ENCODE peak calls at places on chromosomes 16 and 17, in eight cellular contexts. Y is CD4-positive, alpha-beta T cell; C is neural crest cell; P is cardiac muscle cell; T is H9; K is endothelial cell; G is tibial nerve; D is fibroblast of pulmonary artery. J is an unnamed sample.

GRCh38 chr17:45852535-45853297 is 8.0 kb downstream of the SPPL2C start:
- DNase-seq in P (peak), Y (peak), K (peak), T (peak), D (peak), G (peak), C (peak), J (no peak)

GRCh38 chr17:66468241-66469087 is 166.1 kb downstream of the PRKCA start:
- DNase-seq in D (peak), T (no peak), G (no peak), P (peak), Y (no peak), K (no peak), C (no peak), J (no peak)

GRCh38 chr17:45170976-45171337 is 9.3 kb downstream of the HEXIM2 start:
- DNase-seq in T (peak), C (no peak), G (peak), P (peak), D (peak), K (no peak), Y (no peak), J (no peak)

GRCh38 chr17:11980813-11981212 is 16.5 kb downstream of the ZNF18 start:
- DNase-seq in C (no peak), K (no peak), D (peak), T (no peak), Y (no peak), P (peak), G (no peak), J (no peak)

GRCh38 chr16:87199901-87200300 is 117.3 kb downstream of the C16orf95 start:
- DNase-seq in P (no peak), D (no peak), Y (no peak), C (no peak), K (no peak), T (no peak), G (no peak), J (no peak)

GRCh38 chr17:80807882-80808281 is 183.8 kb upstream of the CHMP6 start:
- DNase-seq in Y (no peak), P (no peak), K (no peak), G (no peak), D (no peak), T (peak), C (no peak), J (no peak)

GRCh38 chr17:79954281-79955166 is 81.1 kb downstream of the TBC1D16 start:
- DNase-seq in D (no peak), P (no peak), T (peak), C (no peak), K (no peak), G (no peak), Y (no peak), J (no peak)

GRCh38 chr17:72145972-72146755 is 25.3 kb downstream of the SOX9 start:
- DNase-seq in D (no peak), P (no peak), Y (no peak), K (no peak), G (no peak), C (no peak), T (no peak), J (no peak)

GRCh38 chr17:44204453-44204882 is 4.8 kb upstream of the ATXN7L3 start:
- DNase-seq in Y (no peak), C (no peak), D (peak), K (no peak), G (no peak), T (no peak), P (peak), J (no peak)

GRCh38 chr16:55018881-55019280 is 88.2 kb downstream of the IRX5 start:
- DNase-seq in D (no peak), C (no peak), P (no peak), T (no peak), K (no peak), G (no peak), Y (no peak), J (no peak)

GRCh38 chr16:55019419-55020131 is 88.9 kb downstream of the IRX5 start:
- DNase-seq in T (no peak), G (no peak), Y (no peak), K (no peak), P (no peak), D (no peak), C (no peak), J (no peak)

GRCh38 chr16:55021595-55022475 is 91.2 kb downstream of the IRX5 start:
- DNase-seq in D (peak), Y (no peak), T (peak), G (no peak), K (peak), C (no peak), P (peak), J (no peak)
- TF ChIP-seq CTCF in D (peak), Y (no peak), T (peak), G (no peak), K (no peak), C (peak), P (peak), J (no peak)

GRCh38 chr16:11100239-11100750 is 155.7 kb downstream of the SOCS1 start:
- DNase-seq in C (no peak), T (peak), P (peak), G (peak), D (peak), Y (no peak), K (peak), J (no peak)
- TF ChIP-seq CTCF in C (no peak), T (peak), P (peak), G (no peak), D (peak), Y (no peak), K (no peak), J (no peak)

DNA sequence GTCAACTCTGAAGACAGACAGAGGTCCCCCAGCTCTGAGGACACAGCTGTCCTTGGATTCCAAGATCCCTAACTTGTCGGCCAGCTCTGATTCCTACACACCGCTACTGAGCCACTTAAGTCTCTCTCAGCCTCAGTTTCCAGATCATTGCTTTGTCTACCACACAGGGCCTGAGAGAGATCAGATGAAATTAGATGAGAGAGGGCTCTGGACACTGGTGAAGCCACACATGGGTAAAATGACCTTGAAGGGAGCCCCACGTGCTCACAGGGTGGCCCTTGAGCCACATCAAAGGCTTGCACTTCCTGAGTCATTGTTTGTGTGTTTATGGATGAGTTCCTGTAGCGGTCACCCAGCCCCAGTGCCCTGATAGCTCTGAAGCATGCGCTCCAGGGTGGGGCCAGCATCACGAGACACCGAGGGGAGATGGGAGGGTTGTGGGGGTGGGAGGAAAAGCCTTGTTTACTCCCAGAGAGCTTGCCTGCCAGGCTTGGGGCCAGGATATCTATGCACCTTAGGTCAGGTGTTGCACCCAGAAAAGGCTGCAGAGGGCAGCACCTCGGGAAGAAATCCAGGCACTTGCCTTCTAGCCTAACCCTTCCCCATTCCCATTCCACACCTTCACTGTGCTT is 32.7 kb upstream of the SLC6A2 start:
- DNase-seq in D (no peak), G (no peak), C (no peak), Y (no peak), T (peak), K (peak), P (no peak), J (no peak)
- TF ChIP-seq CTCF in D (peak), G (no peak), C (peak), Y (no peak), T (peak), K (peak), P (peak), J (no peak)

DNA sequence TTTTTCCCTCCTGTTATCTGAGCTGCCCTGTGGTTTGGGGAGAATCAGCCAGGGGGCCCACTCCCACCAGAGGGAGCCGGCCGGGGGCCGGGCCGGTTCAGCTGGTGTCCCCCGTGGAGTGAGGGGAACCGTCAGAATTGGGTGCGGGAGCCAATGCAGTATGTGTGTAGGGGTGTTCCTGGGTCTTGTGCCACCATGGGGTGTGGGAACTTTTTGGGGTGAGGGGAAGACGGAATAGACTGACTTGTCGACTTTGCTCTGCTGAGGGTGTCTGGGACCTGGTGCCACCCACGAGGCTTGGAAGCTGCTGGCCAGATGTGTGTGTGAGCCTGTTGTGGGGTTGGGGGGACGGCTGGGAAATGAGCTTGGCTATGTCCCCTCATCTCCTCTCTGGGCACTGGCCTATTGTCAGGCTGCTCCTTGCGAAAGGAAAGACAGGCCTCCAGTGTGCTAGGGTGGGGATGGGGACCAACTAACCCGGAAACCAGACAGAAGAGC is 9.9 kb downstream of the RARA start:
- DNase-seq in G (no peak), D (no peak), K (no peak), T (no peak), Y (no peak), C (no peak), P (no peak), J (no peak)
- TF ChIP-seq CTCF in G (no peak), D (peak), K (no peak), T (no peak), Y (no peak), C (no peak), P (peak), J (no peak)

GRCh38 chr16:19173649-19174383 is 5.8 kb downstream of the SYT17 start:
- DNase-seq in T (no peak), Y (no peak), K (no peak), C (no peak), P (no peak), G (no peak), D (no peak), J (no peak)

GRCh38 chr16:19174478-19174877 is 6.4 kb downstream of the SYT17 start:
- DNase-seq in Y (no peak), C (no peak), T (no peak), K (no peak), P (no peak), G (no peak), D (no peak), J (no peak)

GRCh38 chr16:19179890-19180490 is 11.9 kb downstream of the SYT17 start:
- DNase-seq in Y (no peak), T (peak), P (peak), K (peak), C (peak), G (no peak), D (peak), J (peak)

GRCh38 chr16:19175492-19176262 is 7.6 kb downstream of the SYT17 start:
- DNase-seq in Y (no peak), D (peak), P (peak), C (no peak), T (no peak), K (no peak), G (no peak), J (no peak)

GRCh38 chr16:19177111-19177747 is 9.2 kb downstream of the SYT17 start:
- DNase-seq in G (no peak), T (no peak), P (no peak), D (peak), K (no peak), C (no peak), Y (no peak), J (no peak)
- TF ChIP-seq CTCF in G (no peak), T (peak), P (no peak), D (no peak), K (no peak), C (no peak), Y (no peak), J (no peak)

GRCh38 chr16:55505333-55506015 is 3.4 kb upstream of the LPCAT2 start:
- DNase-seq in T (peak), D (no peak), K (no peak), G (no peak), C (no peak), Y (no peak), P (no peak), J (no peak)

GRCh38 chr16:55499951-55500350 is 8.9 kb upstream of the LPCAT2 start:
- DNase-seq in C (no peak), T (no peak), P (peak), D (peak), G (no peak), K (peak), Y (no peak), J (no peak)

GRCh38 chr16:55501549-55502322 is 7.1 kb upstream of the LPCAT2 start:
- DNase-seq in Y (no peak), D (no peak), K (peak), P (peak), T (peak), G (no peak), C (no peak), J (no peak)

GRCh38 chr16:55503726-55504553 is 4.9 kb upstream of the LPCAT2 start:
- DNase-seq in P (no peak), K (no peak), D (no peak), G (no peak), C (no peak), T (no peak), Y (no peak), J (no peak)

GRCh38 chr16:55502801-55503366 is 6.0 kb upstream of the LPCAT2 start:
- DNase-seq in P (peak), Y (no peak), C (peak), G (peak), D (peak), K (no peak), T (peak), J (no peak)
- TF ChIP-seq CTCF in P (peak), Y (no peak), C (no peak), G (peak), D (peak), K (no peak), T (no peak), J (no peak)

GRCh38 chr17:61480414-61480807 is 28.2 kb downstream of the TBX4 start:
- DNase-seq in Y (no peak), G (no peak), K (no peak), T (no peak), D (no peak), P (no peak), C (no peak), J (no peak)

GRCh38 chr17:61477204-61477834 is 25.1 kb downstream of the TBX4 start:
- DNase-seq in Y (no peak), D (no peak), T (peak), G (no peak), K (no peak), P (peak), C (no peak), J (no peak)

GRCh38 chr17:61479493-61480413 is 27.5 kb downstream of the TBX4 start:
- DNase-seq in D (no peak), P (no peak), K (no peak), G (no peak), T (peak), C (no peak), Y (no peak), J (no peak)

GRCh38 chr17:61478026-61478789 is 26.0 kb downstream of the TBX4 start:
- DNase-seq in G (no peak), D (no peak), C (no peak), T (peak), P (no peak), K (no peak), Y (no peak), J (no peak)

DNA sequence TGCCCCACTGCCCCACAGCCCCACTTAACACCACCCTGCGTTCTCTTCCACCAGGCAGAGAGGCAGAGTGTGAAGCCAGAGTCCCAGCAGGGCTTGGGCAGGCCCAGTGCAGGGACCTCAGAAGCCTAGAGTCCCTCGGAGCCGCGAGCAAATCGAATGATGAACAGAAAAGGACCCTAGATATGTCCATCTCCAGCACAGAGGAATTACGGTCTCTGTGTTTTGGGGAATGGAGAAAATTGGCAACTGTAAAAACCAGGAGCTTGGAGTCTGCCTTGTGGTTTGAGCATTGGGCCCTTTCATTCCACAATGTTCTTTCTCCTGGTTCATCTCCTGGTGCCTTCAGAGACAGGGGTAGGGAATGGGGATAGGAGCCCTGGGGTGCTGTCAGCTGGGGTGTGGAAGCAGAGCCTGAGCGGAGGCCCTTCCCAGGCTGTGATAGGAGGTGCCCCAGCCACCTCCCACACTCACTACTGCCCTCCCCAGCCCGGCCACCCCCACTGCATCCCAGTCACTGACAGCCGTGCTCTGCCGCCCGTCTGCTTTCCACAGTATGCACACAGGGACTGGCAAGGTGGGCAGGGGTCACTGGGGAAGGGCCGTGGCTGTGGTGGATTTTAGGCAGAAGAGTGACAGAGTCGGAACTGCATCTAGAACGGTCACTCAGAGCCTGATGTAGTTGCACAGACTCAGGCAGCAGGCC is 26.7 kb downstream of the TBX4 start:
- DNase-seq in D (no peak), G (no peak), P (no peak), K (no peak), C (no peak), T (no peak), Y (no peak), J (no peak)
- TF ChIP-seq CTCF in D (no peak), G (no peak), P (no peak), K (no peak), C (no peak), T (peak), Y (no peak), J (no peak)

GRCh38 chr17:64641499-64641898 is 20.6 kb downstream of the SMURF2 start:
- DNase-seq in C (no peak), K (no peak), D (peak), T (no peak), P (peak), Y (no peak), G (no peak), J (no peak)
- TF ChIP-seq CTCF in C (no peak), K (no peak), D (no peak), T (no peak), P (no peak), Y (no peak), G (no peak), J (no peak)

J was measured in activated B cell treated with CpG ODN at 0.5 μM for 24 hours.